ENCODE peak calls at places on chromosomes 11 and 22, in six cellular contexts. G is T-cell; D is amniotic stem cell; R is effector CD4-positive, alpha-beta T cell; W is IMR-90; J is endothelial cell. X is an unnamed sample.

GRCh38 chr11:93532285-93532789 is 10.9 kb downstream of the SMCO4 start:
- DNase-seq in W (peak; percentile 25), G (no peak), D (no peak), J (no peak), R (no peak), X (no peak)

GRCh38 chr11:92811341-92811740 is 158.1 kb upstream of the MTNR1B start:
- DNase-seq in G (no peak), W (no peak), J (no peak), R (no peak), D (no peak), X (no peak)

GRCh38 chr11:93489841-93490240 is 53.4 kb downstream of the SMCO4 start:
- DNase-seq in G (no peak), D (no peak), J (no peak), R (no peak), W (no peak), X (no peak)

GRCh38 chr22:47987885-47988515 is 1225.5 kb downstream of the TBC1D22A start:
- DNase-seq in G (no peak), J (no peak), D (no peak), W (no peak), R (no peak), X (no peak)

GRCh38 chr11:1111545-1112212 is 37.0 kb downstream of the MUC2 start:
- DNase-seq in J (no peak), D (no peak), G (no peak), R (no peak), W (no peak), X (no peak)

GRCh38 chr11:108568183-108568858 is 25.2 kb downstream of the EXPH5 start:
- DNase-seq in G (no peak), W (no peak), D (no peak), J (no peak), R (no peak), X (no peak)

GRCh38 chr11:11022126-11022730 is 164.4 kb upstream of the ZBED5 start:
- DNase-seq in G (no peak), W (peak; percentile 24), D (no peak), J (no peak), R (no peak), X (no peak)

GRCh38 chr11:76073716-76074115 is 132.6 kb downstream of the WNT11 start:
- DNase-seq in D (no peak), W (peak; percentile 66), G (no peak), R (no peak), J (no peak), X (no peak)

GRCh38 chr11:12361650-12362049 is 15.7 kb upstream of the PARVA start:
- DNase-seq in D (no peak), R (no peak), W (peak; percentile 22), J (no peak), G (no peak), X (no peak)

GRCh38 chr11:66958956-66959274 is 732 bp upstream of the PC start:
- DNase-seq in G (no peak), J (no peak), W (no peak), D (no peak), R (no peak), X (no peak)

GRCh38 chr11:111923351-111923788 is 4.7 kb downstream of the C11orf52 start:
- DNase-seq in D (no peak), W (peak; percentile 48), R (no peak), J (no peak), G (no peak), X (no peak)

GRCh38 chr11:48879256-48879655 is 104.4 kb downstream of the TRIM51G start:
- DNase-seq in D (no peak), W (no peak), R (no peak), G (no peak), J (no peak), X (no peak)

GRCh38 chr22:21451545-21452520 is 15.4 kb upstream of the TMEM191C start:
- DNase-seq in W (no peak), R (no peak), J (peak; percentile 2), G (no peak), D (no peak), X (no peak)

GRCh38 chr11:38019072-38019775 is 1421.2 kb upstream of the RAG2 start:
- DNase-seq in R (no peak), G (no peak), D (no peak), J (peak; percentile 7), W (no peak), X (no peak)